ENCODE peak calls at places on chromosomes 11 and 22, in seven cellular contexts. U, T, Z, Q, O, W and R are unnamed samples.

GRCh38 chr11:102306048-102306575 is 11.2 kb upstream of the BIRC3 start:
- DNase-seq in U (no peak), Z (no peak), O (no peak), Q (no peak), W (no peak), T (no peak), R (no peak)

GRCh38 chr22:49372530-49373288 is 455.0 kb downstream of the BRD1 start:
- DNase-seq in W (no peak), Q (no peak), T (no peak), O (no peak), U (peak), Z (no peak), R (no peak)

GRCh38 chr11:68657021-68657780 is 27.1 kb upstream of the GAL start:
- DNase-seq in W (no peak), O (no peak), U (no peak), Z (no peak), Q (no peak), T (no peak), R (no peak)

GRCh38 chr22:47805394-47805935 is 1043.0 kb downstream of the TBC1D22A start:
- DNase-seq in Z (no peak), U (no peak), T (no peak), Q (no peak), O (no peak), W (no peak), R (no peak)

GRCh38 chr11:125287467-125288232 is 123.1 kb downstream of the PKNOX2 start:
- DNase-seq in Q (peak), U (no peak), T (no peak), W (peak), Z (peak), O (no peak), R (peak)

GRCh38 chr11:118623291-118623655 is 15.9 kb downstream of the PHLDB1 start:
- DNase-seq in Z (peak), T (no peak), U (no peak), O (no peak), Q (peak), W (no peak), R (no peak)

GRCh38 chr11:77259681-77260080 is 41.8 kb downstream of the GDPD4 start:
- DNase-seq in W (no peak), Q (peak), T (no peak), U (no peak), O (no peak), Z (peak), R (no peak)

GRCh38 chr11:19938051-19938856 is 222.0 kb downstream of the DBX1 start:
- DNase-seq in W (peak), Q (peak), U (peak), O (no peak), T (no peak), Z (peak), R (no peak)

GRCh38 chr11:75035911-75036536 is 47.3 kb downstream of the NEU3 start:
- DNase-seq in W (no peak), O (no peak), Q (no peak), Z (no peak), U (no peak), T (no peak), R (no peak)

GRCh38 chr22:35353318-35353717 is 27.6 kb upstream of the HMOX1 start:
- DNase-seq in O (no peak), T (no peak), W (no peak), U (no peak), Z (no peak), Q (no peak), R (no peak)
- H3K4me3 ChIP-seq in O (no peak), T (no peak), W (no peak), U (no peak), Z (no peak), Q (no peak), R (no peak)

GRCh38 chr11:47236482-47236881 is 12.1 kb downstream of the ACP2 start:
- DNase-seq in Z (peak), T (no peak), O (no peak), U (no peak), Q (peak), W (no peak), R (no peak)

GRCh38 chr11:47233051-47233450 is 15.6 kb downstream of the ACP2 start:
- DNase-seq in T (no peak), O (no peak), Q (no peak), Z (no peak), U (no peak), W (no peak), R (no peak)

GRCh38 chr11:47235163-47235562 is 13.5 kb downstream of the ACP2 start:
- DNase-seq in U (no peak), T (no peak), Z (no peak), W (no peak), Q (no peak), O (no peak), R (no peak)

GRCh38 chr11:47234669-47235075 is 13.9 kb downstream of the ACP2 start:
- DNase-seq in W (peak), T (no peak), Q (peak), U (no peak), Z (no peak), O (no peak), R (peak)

DNA sequence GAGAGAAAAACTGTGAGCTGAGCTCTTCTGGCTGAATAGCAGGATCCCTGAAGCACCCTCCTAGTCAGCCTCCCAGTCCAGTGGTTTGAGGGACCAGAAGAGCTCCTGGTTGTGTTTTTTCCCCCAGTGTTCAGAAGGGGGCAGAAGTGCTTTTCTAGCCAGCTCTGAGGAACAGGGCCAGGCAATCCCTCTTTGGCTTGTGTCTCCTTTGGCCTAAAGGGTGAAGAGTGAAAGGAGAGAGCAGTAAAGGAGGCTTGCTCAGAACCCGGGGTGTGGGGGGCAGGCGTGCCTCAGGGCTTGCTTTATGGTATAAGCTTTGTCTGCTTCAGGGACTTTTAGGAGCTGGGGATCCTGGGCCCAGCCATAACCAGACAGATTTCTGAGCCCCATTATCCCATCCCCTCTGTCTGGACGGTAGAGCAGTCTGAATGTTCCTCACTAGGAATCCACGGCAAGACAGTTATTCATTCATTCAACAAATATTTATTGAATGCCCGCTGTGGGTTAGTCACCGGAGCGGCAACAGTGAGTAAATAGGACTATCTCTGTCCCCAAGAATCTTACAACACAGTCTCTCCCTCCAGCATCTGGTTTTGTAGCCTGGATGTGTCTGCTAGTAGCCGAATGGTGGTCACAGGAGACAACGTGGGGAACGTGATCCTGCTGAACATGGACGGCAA is 14.5 kb downstream of the ACP2 start:
- DNase-seq in Z (peak), U (no peak), O (no peak), W (no peak), Q (peak), T (no peak), R (no peak)
- TF ChIP-seq CTCF in Z (peak), U (no peak), O (peak), W (peak), Q (peak), T (peak), R (peak)

DNA sequence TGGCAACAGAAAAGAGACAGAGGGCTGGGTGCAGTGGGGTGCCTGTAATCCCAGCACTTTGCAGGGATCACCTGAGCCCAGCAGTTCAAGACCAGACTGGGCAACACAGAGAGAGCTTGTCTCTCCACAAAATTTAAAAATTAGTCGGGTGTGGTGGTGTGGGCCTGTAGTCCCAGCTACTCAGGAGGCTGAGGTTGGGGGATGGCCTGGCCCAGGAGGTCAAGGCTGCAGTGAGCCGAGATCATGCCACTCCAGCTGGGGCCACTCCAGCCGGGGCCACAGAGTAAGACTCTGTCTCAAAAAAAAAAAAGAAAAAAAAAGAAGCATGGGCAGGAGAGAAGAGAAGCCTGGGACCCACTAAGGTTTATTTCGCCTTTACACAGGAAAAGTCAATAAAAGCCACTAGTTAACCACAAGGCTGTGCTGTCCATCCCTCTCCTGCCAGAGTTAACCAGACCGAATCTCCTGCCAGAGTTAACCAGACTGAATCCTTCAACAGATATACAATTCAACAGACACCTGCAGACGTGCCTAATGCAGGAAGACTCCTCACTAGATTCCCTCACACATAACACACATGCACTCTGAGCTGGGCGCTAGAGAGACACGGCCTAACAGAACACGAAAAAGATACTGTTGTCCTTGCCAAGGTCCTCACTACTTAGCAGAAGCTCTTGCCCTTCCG is 29.8 kb downstream of the MICAL3 start:
- DNase-seq in T (no peak), O (no peak), Z (no peak), W (no peak), Q (no peak), U (no peak), R (no peak)
- H3K4me3 ChIP-seq in T (no peak), O (no peak), Z (no peak), W (no peak), Q (no peak), U (no peak), R (no peak)

GRCh38 chr11:108609681-108610080 is 16.1 kb upstream of the EXPH5 start:
- DNase-seq in W (no peak), O (no peak), Z (peak), U (no peak), Q (peak), T (no peak), R (no peak)
- TF ChIP-seq CTCF in W (no peak), O (no peak), Z (no peak), U (no peak), Q (no peak), T (no peak), R (no peak)

DNA sequence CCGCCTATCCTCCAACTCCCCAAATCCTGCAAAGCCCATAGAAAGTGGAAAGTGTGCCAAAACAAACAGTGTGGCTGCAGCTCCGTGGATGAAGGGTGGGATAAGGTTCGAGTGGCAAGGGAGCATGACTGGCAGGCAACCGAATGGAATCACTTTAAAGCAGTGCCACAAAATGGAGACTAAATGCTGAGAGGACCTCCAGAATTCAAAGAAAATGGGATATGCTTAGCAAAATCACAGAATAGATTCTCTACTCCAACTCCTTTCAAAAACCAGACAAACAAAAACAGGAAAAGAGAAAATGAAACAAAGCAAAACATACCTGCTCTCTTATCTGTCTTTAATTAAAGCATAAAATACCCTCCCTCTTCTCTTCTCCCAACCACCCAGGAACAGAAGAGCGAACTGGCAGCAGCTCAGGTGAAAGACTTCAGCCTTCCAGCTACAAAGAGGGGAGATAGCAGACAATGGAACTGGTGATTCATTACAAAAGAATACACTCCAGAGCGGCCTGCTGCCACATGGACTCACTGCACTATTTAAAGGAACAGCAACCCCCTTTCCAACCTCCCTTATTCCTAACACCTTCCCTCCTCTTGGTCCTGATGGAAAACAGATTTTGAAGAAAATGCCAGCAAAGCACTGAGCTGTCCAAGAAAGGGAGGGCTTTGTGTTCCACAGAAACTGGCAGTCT is 118.5 kb downstream of the APOL5 start:
- DNase-seq in O (peak), Q (peak), U (no peak), Z (peak), W (peak), T (peak), R (peak)
- H3K4me3 ChIP-seq in O (peak), Q (peak), U (peak), Z (peak), W (peak), T (peak), R (peak)